ENCODE peak calls at places on chromosomes 4 and X, in four cellular contexts. G is H1, Y is prostate gland, B is breast epithelium. Z is an unnamed sample.

GRCh38 chr4:168856312-168856711 is 153.7 kb downstream of the CBR4 start:
- DNase-seq in G (no peak), Y (no peak), B (no peak), Z (no peak)

GRCh38 chrX:110317079-110317819 is 636 bp downstream of the AMMECR1 start:
- DNase-seq in G (no peak), Y (peak), B (peak), Z (no peak)

GRCh38 chr4:73525611-73526010 is 44.1 kb downstream of the AFM start:
- DNase-seq in G (no peak), Y (no peak), B (no peak), Z (no peak)

GRCh38 chr4:2932951-2933565 is 30.1 kb downstream of the NOP14 start:
- DNase-seq in G (no peak), Y (no peak), B (peak), Z (peak)

GRCh38 chr4:83535945-83536648 is at the start of gene GPAT3:
- DNase-seq in G (no peak), Y (peak), B (peak), Z (peak)

GRCh38 chr4:70994387-70995099 is 1.1 kb downstream of the DCK start:
- DNase-seq in G (no peak), Y (no peak), B (no peak), Z (no peak)

GRCh38 chr4:130026185-130026584 is 930.2 kb downstream of the C4orf33 start:
- DNase-seq in G (peak), Y (no peak), B (no peak), Z (no peak)

GRCh38 chrX:27815209-27815608 is 7.4 kb downstream of the MAGEB10 start:
- DNase-seq in G (no peak), Y (no peak), B (no peak), Z (no peak)

GRCh38 chrX:130100180-130100579 is 10.1 kb downstream of the ELF4 start:
- DNase-seq in G (no peak), Y (no peak), B (peak), Z (no peak)

GRCh38 chr4:169557061-169557636 is 55.2 kb downstream of the NEK1 start:
- DNase-seq in G (no peak), Y (no peak), B (no peak), Z (no peak)

GRCh38 chrX:68650491-68650890 is 3.0 kb downstream of the STARD8 start:
- DNase-seq in G (no peak), Y (no peak), B (no peak), Z (no peak)

GRCh38 chr4:136526517-136526916 is 1005.8 kb downstream of the PCDH18 start:
- DNase-seq in G (no peak), Y (no peak), B (no peak), Z (no peak)

GRCh38 chr4:77187231-77187630 is 30.2 kb downstream of the CCNG2 start:
- DNase-seq in G (no peak), Y (no peak), B (no peak), Z (no peak)
- TF ChIP-seq POLR2AphosphoS5 in G (no peak), Y (no peak), B (no peak), Z (no peak)

GRCh38 chrX:47316276-47317025 is 53.9 kb upstream of the ZNF157 start:
- DNase-seq in G (peak), Y (no peak), B (no peak), Z (no peak)
- TF ChIP-seq POLR2AphosphoS5 in G (peak), Y (no peak), B (no peak), Z (no peak)

GRCh38 chr4:100189820-100190642 is at the start of gene DDIT4L:
- DNase-seq in G (no peak), Y (peak), B (peak), Z (no peak)
- TF ChIP-seq POLR2AphosphoS5 in G (no peak), Y (no peak), B (no peak), Z (no peak)

DNA sequence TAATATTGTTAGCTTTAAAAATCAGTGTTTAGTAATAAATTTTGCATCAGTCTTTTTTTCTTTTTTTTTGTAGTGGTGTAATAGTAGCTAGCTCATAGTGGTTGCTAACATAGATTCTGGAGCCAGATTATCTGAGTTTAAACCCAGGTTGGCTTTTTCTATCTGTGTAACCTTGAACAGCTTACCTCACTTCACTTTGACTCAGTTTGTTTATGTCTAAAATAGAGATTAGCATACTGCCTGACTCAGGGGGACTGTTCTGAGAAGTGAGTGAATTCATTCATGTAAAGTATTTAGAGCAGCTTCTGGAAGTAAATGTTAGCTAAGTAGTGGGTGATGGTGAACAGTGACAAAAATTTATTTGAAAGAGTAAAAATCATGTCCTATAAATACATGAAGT is 32.9 kb downstream of the CPEB2 start:
- DNase-seq in G (no peak), Y (no peak), B (no peak), Z (no peak)
- TF ChIP-seq POLR2AphosphoS5 in G (no peak), Y (no peak), B (no peak), Z (no peak)

DNA sequence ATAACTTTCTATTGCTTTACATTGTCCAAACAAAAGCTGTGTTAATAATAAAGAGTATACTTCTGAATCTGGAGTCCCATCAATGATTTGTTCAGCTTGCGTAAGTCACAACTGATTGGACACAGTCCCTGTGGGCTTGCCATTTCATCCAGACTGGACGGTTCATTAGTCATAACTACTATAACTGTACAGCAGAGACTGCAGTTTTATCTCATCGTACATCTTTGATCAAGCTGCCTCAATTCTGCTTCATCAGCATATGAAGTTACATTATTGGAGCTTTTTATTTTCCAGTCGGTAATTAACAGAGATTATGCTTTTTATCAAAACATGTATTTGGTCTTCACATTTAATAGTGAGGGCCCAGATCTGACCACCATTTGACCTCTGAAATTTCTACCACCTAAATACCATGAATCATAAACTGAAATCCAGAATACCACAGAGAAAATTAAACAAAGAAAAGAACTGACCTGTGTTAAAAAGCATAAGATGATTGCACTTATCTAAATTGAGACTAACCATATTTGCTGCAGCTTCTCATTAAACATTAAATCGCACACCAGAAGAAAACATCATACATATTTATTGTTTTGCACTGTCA is 12.5 kb upstream of the MAB21L2 start:
- DNase-seq in G (no peak), Y (no peak), B (no peak), Z (no peak)
- TF ChIP-seq POLR2AphosphoS5 in G (no peak), Y (no peak), B (no peak), Z (no peak)

Z was measured in HL-60.